ENCODE peak calls at places on chromosomes 3 and 15, in ten cellular contexts. One of them, this sample, is unnamed.
A peak's percentile ranks its signal among the peaks of the same experiment; 100 is the strongest.

GRCh38 chr3:157464283-157464682 is 27.6 kb downstream of the PTX3 start:
- DNase-seq in esophagus muscularis mucosa: no peak
- DNase-seq in tibial artery: no peak
- DNase-seq in cardiac fibroblast: peak; percentile 16
- DNase-seq in AG09309: no peak
- DNase-seq in HepG2: no peak
- DNase-seq in Peyer's patch: no peak
- DNase-seq in colonic mucosa: no peak
- DNase-seq in HCT116: no peak
- DNase-seq in fibroblast of lung: peak; percentile 62
- DNase-seq in this sample: no peak

GRCh38 chr15:101250331-101250730 is 1.5 kb downstream of the CHSY1 start:
- DNase-seq in esophagus muscularis mucosa: no peak
- DNase-seq in tibial artery: no peak
- DNase-seq in cardiac fibroblast: peak; percentile 83
- DNase-seq in AG09309: no peak
- DNase-seq in HepG2: no peak
- DNase-seq in Peyer's patch: no peak
- DNase-seq in colonic mucosa: no peak
- DNase-seq in HCT116: no peak
- DNase-seq in fibroblast of lung: peak; percentile 81
- DNase-seq in this sample: no peak

GRCh38 chr3:190265126-190265525 is 57.1 kb downstream of the CLDN1 start:
- DNase-seq in esophagus muscularis mucosa: no peak
- DNase-seq in tibial artery: no peak
- DNase-seq in cardiac fibroblast: peak; percentile 10
- DNase-seq in AG09309: no peak
- DNase-seq in HepG2: no peak
- DNase-seq in Peyer's patch: no peak
- DNase-seq in colonic mucosa: no peak
- DNase-seq in HCT116: no peak
- DNase-seq in fibroblast of lung: no peak
- DNase-seq in this sample: no peak

GRCh38 chr3:183825380-183826161 is at the start of gene MAP6D1:
- DNase-seq in esophagus muscularis mucosa: peak; percentile 53
- DNase-seq in tibial artery: no peak
- DNase-seq in cardiac fibroblast: peak; percentile 46
- DNase-seq in AG09309: no peak
- DNase-seq in HepG2: no peak
- DNase-seq in Peyer's patch: peak; percentile 22
- DNase-seq in colonic mucosa: peak; percentile 43
- DNase-seq in HCT116: peak; percentile 22
- DNase-seq in fibroblast of lung: peak; percentile 49
- DNase-seq in this sample: no peak

GRCh38 chr15:66287461-66288055 is 5.8 kb upstream of the DIS3L start:
- DNase-seq in esophagus muscularis mucosa: no peak
- DNase-seq in tibial artery: no peak
- DNase-seq in cardiac fibroblast: peak; percentile 48
- DNase-seq in AG09309: no peak
- DNase-seq in HepG2: no peak
- DNase-seq in Peyer's patch: no peak
- DNase-seq in colonic mucosa: no peak
- DNase-seq in HCT116: no peak
- DNase-seq in fibroblast of lung: peak; percentile 50
- DNase-seq in this sample: no peak

GRCh38 chr15:57797608-57798267 is 91.2 kb downstream of the POLR2M start:
- DNase-seq in esophagus muscularis mucosa: no peak
- DNase-seq in tibial artery: no peak
- DNase-seq in cardiac fibroblast: no peak
- DNase-seq in AG09309: no peak
- DNase-seq in HepG2: no peak
- DNase-seq in Peyer's patch: no peak
- DNase-seq in colonic mucosa: no peak
- DNase-seq in HCT116: no peak
- DNase-seq in fibroblast of lung: no peak
- DNase-seq in this sample: no peak

GRCh38 chr15:28994830-28995180 is 109.0 kb downstream of the APBA2 start:
- DNase-seq in esophagus muscularis mucosa: no peak
- DNase-seq in tibial artery: no peak
- DNase-seq in cardiac fibroblast: no peak
- DNase-seq in AG09309: no peak
- DNase-seq in HepG2: no peak
- DNase-seq in Peyer's patch: no peak
- DNase-seq in colonic mucosa: no peak
- DNase-seq in HCT116: no peak
- DNase-seq in fibroblast of lung: no peak
- DNase-seq in this sample: no peak

GRCh38 chr3:191476053-191476787 is 15.3 kb downstream of the PYDC2 start:
- DNase-seq in esophagus muscularis mucosa: no peak
- DNase-seq in tibial artery: no peak
- DNase-seq in cardiac fibroblast: no peak
- DNase-seq in AG09309: no peak
- DNase-seq in HepG2: no peak
- DNase-seq in Peyer's patch: no peak
- DNase-seq in colonic mucosa: no peak
- DNase-seq in HCT116: peak; percentile 18
- DNase-seq in fibroblast of lung: peak; percentile 8
- DNase-seq in this sample: no peak

GRCh38 chr3:164851204-164851603 is 227.1 kb downstream of the SI start:
- DNase-seq in esophagus muscularis mucosa: no peak
- DNase-seq in tibial artery: no peak
- DNase-seq in cardiac fibroblast: no peak
- DNase-seq in AG09309: no peak
- DNase-seq in HepG2: no peak
- DNase-seq in Peyer's patch: no peak
- DNase-seq in colonic mucosa: no peak
- DNase-seq in HCT116: no peak
- DNase-seq in fibroblast of lung: no peak
- DNase-seq in this sample: no peak

DNA sequence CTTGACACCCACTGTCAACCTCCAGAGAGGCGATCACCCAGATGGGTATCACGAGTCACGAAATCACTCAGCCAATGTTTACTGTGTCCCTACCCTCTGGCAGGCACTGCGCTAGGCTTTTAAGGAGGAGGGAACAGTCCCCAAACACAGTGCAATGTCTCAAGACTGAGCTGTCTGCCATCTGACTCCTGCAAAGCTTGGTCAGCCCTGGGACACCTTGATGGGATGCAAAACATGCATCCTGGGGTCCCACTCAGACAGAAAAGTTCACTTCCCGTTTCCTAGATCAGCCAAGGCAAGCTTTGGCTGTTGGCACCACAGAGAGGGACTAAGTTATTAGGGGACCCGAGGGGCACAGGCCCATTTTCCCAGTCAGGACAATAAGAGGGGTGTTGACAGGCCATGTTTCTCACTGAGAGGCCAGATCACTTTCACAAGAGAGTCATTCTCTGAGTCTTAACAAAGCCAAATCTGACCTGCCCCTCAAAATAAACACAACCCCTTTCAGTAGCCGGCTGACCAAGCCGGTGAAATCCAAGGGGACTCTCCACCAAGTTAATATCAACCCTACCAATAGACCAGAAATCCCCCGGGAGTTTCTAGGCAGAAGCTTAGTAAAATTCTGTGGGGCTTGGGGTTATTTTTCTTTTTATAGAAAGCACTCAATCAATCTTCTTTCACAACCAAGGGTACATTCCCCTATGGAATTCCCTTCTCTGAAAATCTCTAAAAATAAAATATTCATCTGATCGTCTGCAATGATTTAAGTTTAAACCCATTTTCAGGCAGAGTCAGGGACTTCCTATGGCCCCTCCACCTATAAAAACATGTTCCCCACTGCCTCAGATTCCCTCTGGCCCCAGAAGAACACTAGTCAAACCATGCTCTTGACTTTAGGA is 3.5 kb downstream of the RFTN1 start:
- DNase-seq in esophagus muscularis mucosa: no peak
- DNase-seq in tibial artery: no peak
- DNase-seq in cardiac fibroblast: no peak
- DNase-seq in AG09309: no peak
- DNase-seq in HepG2: no peak
- DNase-seq in Peyer's patch: peak; percentile 23
- DNase-seq in colonic mucosa: no peak
- DNase-seq in HCT116: no peak
- DNase-seq in fibroblast of lung: no peak
- DNase-seq in this sample: no peak
- H3K4me3 ChIP-seq in esophagus muscularis mucosa: peak overlapping the region; percentile 5
- H3K4me3 ChIP-seq in tibial artery: no peak overlapping the region
- H3K4me3 ChIP-seq in cardiac fibroblast: no peak overlapping the region
- H3K4me3 ChIP-seq in AG09309: no peak overlapping the region
- H3K4me3 ChIP-seq in HepG2: no peak overlapping the region
- H3K4me3 ChIP-seq in Peyer's patch: no peak overlapping the region
- H3K4me3 ChIP-seq in colonic mucosa: no peak overlapping the region
- H3K4me3 ChIP-seq in HCT116: no peak overlapping the region
- H3K4me3 ChIP-seq in fibroblast of lung: no peak overlapping the region
- H3K4me3 ChIP-seq in this sample: no peak overlapping the region

GRCh38 chr15:70748281-70748747 is 15.0 kb downstream of the UACA start:
- DNase-seq in esophagus muscularis mucosa: no peak
- DNase-seq in tibial artery: peak; percentile 90
- DNase-seq in cardiac fibroblast: no peak
- DNase-seq in AG09309: no peak
- DNase-seq in HepG2: no peak
- DNase-seq in Peyer's patch: no peak
- DNase-seq in colonic mucosa: no peak
- DNase-seq in HCT116: no peak
- DNase-seq in fibroblast of lung: peak; percentile 37
- DNase-seq in this sample: no peak

GRCh38 chr15:70741677-70742293 is 21.6 kb downstream of the UACA start:
- DNase-seq in esophagus muscularis mucosa: no peak
- DNase-seq in tibial artery: no peak
- DNase-seq in cardiac fibroblast: peak; percentile 51
- DNase-seq in AG09309: no peak
- DNase-seq in HepG2: peak; percentile 37
- DNase-seq in Peyer's patch: no peak
- DNase-seq in colonic mucosa: no peak
- DNase-seq in HCT116: peak; percentile 79
- DNase-seq in fibroblast of lung: peak; percentile 68
- DNase-seq in this sample: no peak

GRCh38 chr15:70741107-70741511 is 22.2 kb downstream of the UACA start:
- DNase-seq in esophagus muscularis mucosa: no peak
- DNase-seq in tibial artery: peak; percentile 87
- DNase-seq in cardiac fibroblast: peak; percentile 96
- DNase-seq in AG09309: peak; percentile 67
- DNase-seq in HepG2: peak; percentile 55
- DNase-seq in Peyer's patch: no peak
- DNase-seq in colonic mucosa: peak; percentile 69
- DNase-seq in HCT116: peak; percentile 31
- DNase-seq in fibroblast of lung: peak; percentile 94
- DNase-seq in this sample: peak; percentile 87

DNA sequence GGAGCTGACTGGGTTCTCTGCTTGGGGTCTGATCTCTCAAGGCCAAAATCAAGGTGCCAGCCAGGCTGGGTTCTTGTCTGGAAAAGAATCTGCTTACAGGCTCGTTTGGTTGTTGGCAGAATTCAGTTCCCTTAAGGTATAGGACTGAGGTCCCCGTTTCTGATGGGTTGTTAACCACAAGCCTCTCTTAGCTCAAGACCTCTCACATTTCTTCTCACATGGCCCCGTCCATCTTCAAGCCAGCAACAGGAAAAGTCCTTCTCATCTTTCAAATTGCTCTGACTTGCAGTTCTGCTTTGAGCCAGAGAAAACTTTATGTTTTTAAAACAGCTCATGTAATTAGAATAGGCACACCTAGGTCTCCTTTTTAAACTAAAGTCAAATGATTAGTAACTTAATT is 20.4 kb downstream of the UACA start:
- DNase-seq in esophagus muscularis mucosa: no peak
- DNase-seq in tibial artery: no peak
- DNase-seq in cardiac fibroblast: no peak
- DNase-seq in AG09309: no peak
- DNase-seq in HepG2: no peak
- DNase-seq in Peyer's patch: no peak
- DNase-seq in colonic mucosa: no peak
- DNase-seq in HCT116: no peak
- DNase-seq in fibroblast of lung: peak; percentile 36
- DNase-seq in this sample: no peak
- H3K4me3 ChIP-seq in esophagus muscularis mucosa: peak overlapping the region; percentile 51
- H3K4me3 ChIP-seq in tibial artery: peak overlapping the region; percentile 51
- H3K4me3 ChIP-seq in cardiac fibroblast: no peak overlapping the region
- H3K4me3 ChIP-seq in AG09309: no peak overlapping the region
- H3K4me3 ChIP-seq in HepG2: no peak overlapping the region
- H3K4me3 ChIP-seq in Peyer's patch: no peak overlapping the region
- H3K4me3 ChIP-seq in colonic mucosa: no peak overlapping the region
- H3K4me3 ChIP-seq in HCT116: peak overlapping the region; percentile 47
- H3K4me3 ChIP-seq in fibroblast of lung: peak overlapping the region; percentile 53
- H3K4me3 ChIP-seq in this sample: no peak overlapping the region

DNA sequence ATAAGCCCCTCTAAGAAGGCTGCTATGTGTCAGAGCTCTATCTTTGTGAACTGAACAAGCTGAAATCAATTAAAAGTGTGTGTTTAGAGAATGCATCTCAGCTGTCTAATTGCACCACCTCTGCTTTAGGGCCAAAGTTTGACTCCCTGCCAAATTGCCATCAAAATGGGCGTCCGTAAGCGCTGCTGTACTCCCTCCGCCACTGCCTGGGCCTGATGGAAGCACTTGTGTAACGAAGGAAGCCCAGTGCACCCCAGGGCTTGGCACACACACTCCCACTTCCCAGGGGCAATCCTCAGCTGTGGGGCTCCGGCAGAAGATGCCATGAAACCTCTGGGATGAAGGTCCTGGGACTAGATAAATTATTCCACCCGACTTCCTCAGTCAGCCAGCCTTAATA is 137.9 kb downstream of the RORA start:
- DNase-seq in esophagus muscularis mucosa: no peak
- DNase-seq in tibial artery: no peak
- DNase-seq in cardiac fibroblast: no peak
- DNase-seq in AG09309: no peak
- DNase-seq in HepG2: no peak
- DNase-seq in Peyer's patch: no peak
- DNase-seq in colonic mucosa: no peak
- DNase-seq in HCT116: no peak
- DNase-seq in fibroblast of lung: no peak
- DNase-seq in this sample: no peak
- H3K4me3 ChIP-seq in esophagus muscularis mucosa: peak overlapping the region; percentile 16
- H3K4me3 ChIP-seq in tibial artery: no peak overlapping the region
- H3K4me3 ChIP-seq in cardiac fibroblast: no peak overlapping the region
- H3K4me3 ChIP-seq in AG09309: no peak overlapping the region
- H3K4me3 ChIP-seq in HepG2: no peak overlapping the region
- H3K4me3 ChIP-seq in Peyer's patch: no peak overlapping the region
- H3K4me3 ChIP-seq in colonic mucosa: no peak overlapping the region
- H3K4me3 ChIP-seq in HCT116: no peak overlapping the region
- H3K4me3 ChIP-seq in fibroblast of lung: no peak overlapping the region
- H3K4me3 ChIP-seq in this sample: no peak overlapping the region

GRCh38 chr3:72891053-72891855 is 3.4 kb downstream of the GXYLT2 start:
- DNase-seq in esophagus muscularis mucosa: no peak
- DNase-seq in tibial artery: no peak
- DNase-seq in cardiac fibroblast: peak; percentile 98
- DNase-seq in AG09309: peak; percentile 96
- DNase-seq in HepG2: peak; percentile 46
- DNase-seq in Peyer's patch: no peak
- DNase-seq in colonic mucosa: peak; percentile 31
- DNase-seq in HCT116: no peak
- DNase-seq in fibroblast of lung: peak; percentile 97
- DNase-seq in this sample: peak; percentile 99
- H3K4me3 ChIP-seq in esophagus muscularis mucosa: peak overlapping the region; percentile 14
- H3K4me3 ChIP-seq in tibial artery: peak overlapping the region; percentile 8
- H3K4me3 ChIP-seq in cardiac fibroblast: no peak overlapping the region
- H3K4me3 ChIP-seq in AG09309: no peak overlapping the region
- H3K4me3 ChIP-seq in HepG2: no peak overlapping the region
- H3K4me3 ChIP-seq in Peyer's patch: no peak overlapping the region
- H3K4me3 ChIP-seq in colonic mucosa: no peak overlapping the region
- H3K4me3 ChIP-seq in HCT116: no peak overlapping the region
- H3K4me3 ChIP-seq in fibroblast of lung: peak overlapping the region; percentile 72
- H3K4me3 ChIP-seq in this sample: peak overlapping the region; percentile 2

This sample was measured in skeletal muscle cell.